ENCODE peak calls at places on chromosomes 6 and 20, in four cellular contexts. W is psoas muscle, O is H9, E is suprapubic skin. H is an unnamed sample.

GRCh38 chr6:5045417-5045816 is 39.7 kb upstream of the PPP1R3G start:
- DNase-seq in W (no peak), O (no peak), E (no peak), H (no peak)

GRCh38 chr6:13308332-13308731 is 20.0 kb downstream of the TBC1D7 start:
- DNase-seq in W (no peak), O (no peak), E (no peak), H (peak; percentile 29)

GRCh38 chr6:28707387-28708282 is 182.0 kb downstream of the GPX5 start:
- DNase-seq in W (no peak), O (no peak), E (no peak), H (no peak)

GRCh38 chr6:95596021-95596420 is 18.7 kb downstream of the MANEA start:
- DNase-seq in W (no peak), O (no peak), E (no peak), H (no peak)

GRCh38 chr6:25695671-25696070 is 43.7 kb downstream of the SCGN start:
- DNase-seq in W (no peak), O (no peak), E (no peak), H (no peak)

GRCh38 chr6:5401845-5402738 is 140.8 kb downstream of the FARS2 start:
- DNase-seq in W (no peak), O (no peak), E (no peak), H (no peak)

GRCh38 chr6:138514860-138515540 is 15.7 kb upstream of the NHSL1 start:
- DNase-seq in W (no peak), O (no peak), E (no peak), H (no peak)

GRCh38 chr20:63044204-63044600 is 37.4 kb upstream of the BHLHE23 start:
- DNase-seq in W (no peak), O (no peak), E (no peak), H (no peak)

GRCh38 chr20:44019638-44020335 is 105.1 kb downstream of the TOX2 start:
- DNase-seq in W (no peak), O (no peak), E (peak; percentile 54), H (no peak)
- H3K27ac ChIP-seq in W (no peak overlapping the region), O (no peak overlapping the region), E (no peak overlapping the region), H (no peak overlapping the region)

DNA sequence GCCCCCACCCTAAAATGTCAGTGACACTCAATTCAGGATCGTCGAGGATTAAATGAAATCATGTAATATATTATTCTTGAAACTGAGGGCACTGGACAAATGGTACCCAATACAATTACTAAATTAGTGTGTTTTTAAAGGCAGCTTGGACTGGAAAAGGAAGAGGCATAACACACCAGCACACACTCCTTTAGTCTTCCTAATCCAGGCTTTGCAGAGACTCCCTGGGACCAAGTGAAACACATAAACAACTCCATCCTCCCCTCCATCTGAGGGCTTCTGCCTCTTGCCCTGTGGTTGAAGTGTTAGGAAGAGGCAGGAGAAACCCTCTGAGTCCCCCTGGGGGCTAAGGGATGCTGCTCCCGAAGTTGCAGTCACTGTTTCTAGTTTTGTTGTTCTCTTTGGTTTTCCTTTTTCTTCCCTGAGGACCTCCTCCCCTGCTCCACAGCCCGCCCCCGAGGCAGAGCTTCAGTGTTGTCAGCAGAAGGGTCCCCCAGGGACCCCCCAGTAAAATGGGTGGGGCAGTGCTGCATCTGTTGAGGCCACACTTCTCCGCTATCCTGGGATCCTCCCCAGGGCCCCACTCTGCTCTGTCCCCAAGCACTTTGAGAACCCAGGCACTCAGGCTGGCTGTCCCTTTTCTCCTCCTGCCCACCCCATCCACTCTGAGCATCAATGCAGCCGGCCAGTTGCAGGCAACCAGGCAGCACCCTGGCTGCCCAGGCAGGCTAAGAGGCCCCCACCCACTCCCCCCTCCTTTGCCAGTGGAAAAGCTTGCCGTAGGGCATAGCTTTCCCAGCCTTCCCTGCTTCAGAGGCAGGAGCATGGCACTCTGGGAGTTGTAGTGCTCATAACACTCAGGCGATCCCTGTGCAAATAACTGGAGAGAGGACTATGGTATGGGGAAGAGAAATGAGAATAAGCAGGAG is 5.9 kb downstream of the TMEM63B start:
- DNase-seq in W (peak; percentile 44), O (peak; percentile 59), E (no peak), H (peak; percentile 51)
- H3K27ac ChIP-seq in W (peak overlapping the region; percentile 46), O (no peak overlapping the region), E (no peak overlapping the region), H (no peak overlapping the region)

DNA sequence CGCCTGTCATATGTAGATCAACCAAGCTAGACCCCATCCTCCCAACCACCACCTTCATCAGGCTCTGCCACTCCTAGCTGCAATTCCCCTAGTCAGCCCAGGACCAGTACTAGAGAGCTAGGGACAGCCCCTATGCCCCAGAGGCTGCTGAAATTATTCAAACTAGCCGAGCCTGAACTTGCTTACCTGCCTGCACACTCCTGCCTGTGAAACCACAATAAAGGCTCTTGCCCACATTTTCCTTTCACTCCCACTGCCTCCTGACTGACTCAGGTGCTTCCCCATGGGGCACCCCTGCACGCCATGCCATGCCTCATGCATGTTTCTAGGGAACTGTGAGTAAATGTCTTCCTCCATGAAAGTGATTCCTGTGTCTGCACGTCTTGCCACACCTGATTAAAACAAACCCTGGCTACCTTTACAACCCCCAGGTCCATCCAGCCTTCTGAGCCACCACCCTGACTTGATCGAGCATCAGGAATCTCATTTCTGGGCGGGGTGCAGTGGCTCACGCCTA is 66.5 kb upstream of the IER3 start:
- DNase-seq in W (no peak), O (peak; percentile 45), E (no peak), H (no peak)
- H3K27ac ChIP-seq in W (no peak overlapping the region), O (no peak overlapping the region), E (no peak overlapping the region), H (no peak overlapping the region)

GRCh38 chr20:39800111-39800510 is 838.0 kb downstream of the DHX35 start:
- DNase-seq in W (no peak), O (no peak), E (no peak), H (no peak)

GRCh38 chr20:39799366-39799965 is 837.3 kb downstream of the DHX35 start:
- DNase-seq in W (no peak), O (no peak), E (no peak), H (no peak)

GRCh38 chr20:39800548-39800947 is 838.4 kb downstream of the DHX35 start:
- DNase-seq in W (peak; percentile 58), O (no peak), E (no peak), H (peak; percentile 37)

GRCh38 chr20:39795401-39796272 is 833.5 kb downstream of the DHX35 start:
- DNase-seq in W (no peak), O (no peak), E (no peak), H (no peak)
- H3K27ac ChIP-seq in W (no peak overlapping the region), O (no peak overlapping the region), E (no peak overlapping the region), H (no peak overlapping the region)